ENCODE peak calls at places on chromosomes 5 and 9, in seven cellular contexts. T is fibroblast of the conjunctiva; R is nephron progenitor cell; P is CD8-positive, alpha-beta T cell; A is right atrium auricular region; G is stimulated activated CD8-positive, alpha-beta memory T cell treated with anti-CD3 and anti-CD28 coated beads, Interleukin-15, amount 100 ng/mL, for 1 hour; Y is GM12878. M is an unnamed sample.

GRCh38 chr9:123191660-123192059 is 76.7 kb downstream of the STRBP start:
- DNase-seq in T (no peak), R (no peak), P (no peak), A (no peak), G (no peak), Y (no peak), M (no peak)

GRCh38 chr5:149153193-149153750 is 12.0 kb downstream of the ABLIM3 start:
- DNase-seq in T (no peak), R (no peak), P (no peak), A (no peak), G (no peak), Y (no peak), M (no peak)

GRCh38 chr5:169711826-169712225 is 74.8 kb downstream of the DOCK2 start:
- DNase-seq in T (no peak), R (no peak), P (no peak), A (no peak), G (no peak), Y (no peak), M (no peak)

GRCh38 chr9:116549061-116549664 is 137.9 kb upstream of the TRIM32 start:
- DNase-seq in T (peak), R (no peak), P (no peak), A (peak), G (no peak), Y (no peak), M (peak)

GRCh38 chr9:127724012-127724411 is 8.1 kb downstream of the TTC16 start:
- DNase-seq in T (no peak), R (no peak), P (no peak), A (no peak), G (no peak), Y (no peak), M (no peak)

GRCh38 chr9:78826521-78826920 is 529.6 kb downstream of the PSAT1 start:
- DNase-seq in T (no peak), R (no peak), P (no peak), A (no peak), G (no peak), Y (no peak), M (no peak)

GRCh38 chr9:26947736-26948135 is 694 bp upstream of the PLAA start:
- DNase-seq in T (no peak), R (no peak), P (no peak), A (no peak), G (no peak), Y (no peak), M (peak)

GRCh38 chr5:97046270-97046982 is 96.0 kb downstream of the LIX1 start:
- DNase-seq in T (no peak), R (no peak), P (no peak), A (no peak), G (no peak), Y (no peak), M (no peak)